ENCODE peak calls at places on chromosomes 6 and 20, in eight cellular contexts. One of them, this sample, is unnamed.

GRCh38 chr20:58650181-58650775 is 805 bp upstream of the STX16 start:
- DNase-seq in heart left ventricle: peak; percentile 53
- DNase-seq in A549: no peak
- DNase-seq in thyroid gland: peak; percentile 20
- DNase-seq in uterus: peak; percentile 57
- DNase-seq in Peyer's patch: peak; percentile 70
- DNase-seq in upper lobe of left lung: peak; percentile 24
- DNase-seq in tibial nerve: peak; percentile 29
- DNase-seq in this sample: no peak

GRCh38 chr20:32737371-32738223 is 5.7 kb downstream of the COMMD7 start:
- DNase-seq in heart left ventricle: no peak
- DNase-seq in A549: no peak
- DNase-seq in thyroid gland: no peak
- DNase-seq in uterus: no peak
- DNase-seq in Peyer's patch: no peak
- DNase-seq in upper lobe of left lung: no peak
- DNase-seq in tibial nerve: no peak
- DNase-seq in this sample: no peak

GRCh38 chr6:145091102-145091826 is 644.1 kb downstream of the EPM2A start:
- DNase-seq in heart left ventricle: no peak
- DNase-seq in A549: no peak
- DNase-seq in thyroid gland: no peak
- DNase-seq in uterus: no peak
- DNase-seq in Peyer's patch: no peak
- DNase-seq in upper lobe of left lung: no peak
- DNase-seq in tibial nerve: no peak
- DNase-seq in this sample: no peak

GRCh38 chr6:114747995-114748625 is 405.3 kb upstream of the HS3ST5 start:
- DNase-seq in heart left ventricle: peak; percentile 25
- DNase-seq in A549: peak; percentile 31
- DNase-seq in thyroid gland: peak; percentile 42
- DNase-seq in uterus: no peak
- DNase-seq in Peyer's patch: no peak
- DNase-seq in upper lobe of left lung: no peak
- DNase-seq in tibial nerve: peak; percentile 70
- DNase-seq in this sample: peak; percentile 35

GRCh38 chr6:143059616-143060353 is 904 bp upstream of the AIG1 start:
- DNase-seq in heart left ventricle: no peak
- DNase-seq in A549: peak; percentile 26
- DNase-seq in thyroid gland: peak; percentile 23
- DNase-seq in uterus: no peak
- DNase-seq in Peyer's patch: no peak
- DNase-seq in upper lobe of left lung: peak; percentile 44
- DNase-seq in tibial nerve: no peak
- DNase-seq in this sample: peak; percentile 36

GRCh38 chr20:370151-370600 is 10.4 kb upstream of the TRIB3 start:
- DNase-seq in heart left ventricle: no peak
- DNase-seq in A549: peak; percentile 71
- DNase-seq in thyroid gland: no peak
- DNase-seq in uterus: no peak
- DNase-seq in Peyer's patch: no peak
- DNase-seq in upper lobe of left lung: peak; percentile 56
- DNase-seq in tibial nerve: no peak
- DNase-seq in this sample: no peak

GRCh38 chr6:14770572-14770971 is 475.3 kb upstream of the JARID2 start:
- DNase-seq in heart left ventricle: no peak
- DNase-seq in A549: peak; percentile 18
- DNase-seq in thyroid gland: no peak
- DNase-seq in uterus: no peak
- DNase-seq in Peyer's patch: no peak
- DNase-seq in upper lobe of left lung: no peak
- DNase-seq in tibial nerve: no peak
- DNase-seq in this sample: no peak

GRCh38 chr6:158706369-158706982 is 56.6 kb downstream of the SYTL3 start:
- DNase-seq in heart left ventricle: peak; percentile 70
- DNase-seq in A549: peak; percentile 67
- DNase-seq in thyroid gland: peak; percentile 77
- DNase-seq in uterus: peak; percentile 58
- DNase-seq in Peyer's patch: peak; percentile 70
- DNase-seq in upper lobe of left lung: peak; percentile 71
- DNase-seq in tibial nerve: peak; percentile 62
- DNase-seq in this sample: peak; percentile 48

GRCh38 chr6:165119231-165120020 is 190.0 kb downstream of the C6orf118 start:
- DNase-seq in heart left ventricle: no peak
- DNase-seq in A549: no peak
- DNase-seq in thyroid gland: no peak
- DNase-seq in uterus: no peak
- DNase-seq in Peyer's patch: no peak
- DNase-seq in upper lobe of left lung: peak; percentile 25
- DNase-seq in tibial nerve: no peak
- DNase-seq in this sample: no peak

GRCh38 chr6:37788259-37788658 is 31.3 kb upstream of the ZFAND3 start:
- DNase-seq in heart left ventricle: no peak
- DNase-seq in A549: no peak
- DNase-seq in thyroid gland: no peak
- DNase-seq in uterus: no peak
- DNase-seq in Peyer's patch: no peak
- DNase-seq in upper lobe of left lung: no peak
- DNase-seq in tibial nerve: no peak
- DNase-seq in this sample: no peak

GRCh38 chr20:36472656-36473071 is 68.7 kb upstream of the MYL9 start:
- DNase-seq in heart left ventricle: peak; percentile 63
- DNase-seq in A549: peak; percentile 53
- DNase-seq in thyroid gland: peak; percentile 78
- DNase-seq in uterus: peak; percentile 55
- DNase-seq in Peyer's patch: peak; percentile 80
- DNase-seq in upper lobe of left lung: peak; percentile 72
- DNase-seq in tibial nerve: no peak
- DNase-seq in this sample: no peak

GRCh38 chr20:31740656-31741323 is 1.7 kb downstream of the TPX2 start:
- DNase-seq in heart left ventricle: no peak
- DNase-seq in A549: no peak
- DNase-seq in thyroid gland: no peak
- DNase-seq in uterus: no peak
- DNase-seq in Peyer's patch: no peak
- DNase-seq in upper lobe of left lung: no peak
- DNase-seq in tibial nerve: no peak
- DNase-seq in this sample: peak; percentile 45

GRCh38 chr6:35209081-35209480 is 4.7 kb upstream of the SCUBE3 start:
- DNase-seq in heart left ventricle: no peak
- DNase-seq in A549: no peak
- DNase-seq in thyroid gland: peak; percentile 83
- DNase-seq in uterus: no peak
- DNase-seq in Peyer's patch: no peak
- DNase-seq in upper lobe of left lung: no peak
- DNase-seq in tibial nerve: no peak
- DNase-seq in this sample: no peak

GRCh38 chr20:18702736-18703135 is 110.8 kb upstream of the SCP2D1 start:
- DNase-seq in heart left ventricle: peak; percentile 42
- DNase-seq in A549: no peak
- DNase-seq in thyroid gland: no peak
- DNase-seq in uterus: peak; percentile 66
- DNase-seq in Peyer's patch: no peak
- DNase-seq in upper lobe of left lung: no peak
- DNase-seq in tibial nerve: no peak
- DNase-seq in this sample: no peak

GRCh38 chr6:37688088-37688850 is 9.4 kb downstream of the MDGA1 start:
- DNase-seq in heart left ventricle: no peak
- DNase-seq in A549: no peak
- DNase-seq in thyroid gland: no peak
- DNase-seq in uterus: no peak
- DNase-seq in Peyer's patch: no peak
- DNase-seq in upper lobe of left lung: no peak
- DNase-seq in tibial nerve: no peak
- DNase-seq in this sample: no peak

GRCh38 chr6:1603708-1604346 is 5.9 kb upstream of the FOXC1 start:
- DNase-seq in heart left ventricle: no peak
- DNase-seq in A549: no peak
- DNase-seq in thyroid gland: no peak
- DNase-seq in uterus: no peak
- DNase-seq in Peyer's patch: no peak
- DNase-seq in upper lobe of left lung: no peak
- DNase-seq in tibial nerve: no peak
- DNase-seq in this sample: no peak

GRCh38 chr6:99080191-99080590 is 132.4 kb upstream of the FBXL4 start:
- DNase-seq in heart left ventricle: no peak
- DNase-seq in A549: no peak
- DNase-seq in thyroid gland: no peak
- DNase-seq in uterus: no peak
- DNase-seq in Peyer's patch: no peak
- DNase-seq in upper lobe of left lung: no peak
- DNase-seq in tibial nerve: no peak
- DNase-seq in this sample: no peak

GRCh38 chr20:1927217-1927616 is 32.0 kb downstream of the SIRPA start:
- DNase-seq in heart left ventricle: no peak
- DNase-seq in A549: no peak
- DNase-seq in thyroid gland: no peak
- DNase-seq in uterus: no peak
- DNase-seq in Peyer's patch: no peak
- DNase-seq in upper lobe of left lung: no peak
- DNase-seq in tibial nerve: no peak
- DNase-seq in this sample: no peak

GRCh38 chr6:144377586-144377985 is 92.5 kb downstream of the UTRN start:
- DNase-seq in heart left ventricle: no peak
- DNase-seq in A549: no peak
- DNase-seq in thyroid gland: no peak
- DNase-seq in uterus: no peak
- DNase-seq in Peyer's patch: no peak
- DNase-seq in upper lobe of left lung: no peak
- DNase-seq in tibial nerve: no peak
- DNase-seq in this sample: no peak

GRCh38 chr6:17392978-17393334 is 439 bp upstream of the CAP2 start:
- DNase-seq in heart left ventricle: no peak
- DNase-seq in A549: no peak
- DNase-seq in thyroid gland: no peak
- DNase-seq in uterus: no peak
- DNase-seq in Peyer's patch: no peak
- DNase-seq in upper lobe of left lung: no peak
- DNase-seq in tibial nerve: no peak
- DNase-seq in this sample: no peak

GRCh38 chr6:17396256-17396655 is 2.9 kb downstream of the CAP2 start:
- DNase-seq in heart left ventricle: no peak
- DNase-seq in A549: no peak
- DNase-seq in thyroid gland: no peak
- DNase-seq in uterus: no peak
- DNase-seq in Peyer's patch: no peak
- DNase-seq in upper lobe of left lung: no peak
- DNase-seq in tibial nerve: no peak
- DNase-seq in this sample: no peak

GRCh38 chr6:17395112-17395511 is 1.7 kb downstream of the CAP2 start:
- DNase-seq in heart left ventricle: no peak
- DNase-seq in A549: no peak
- DNase-seq in thyroid gland: no peak
- DNase-seq in uterus: no peak
- DNase-seq in Peyer's patch: no peak
- DNase-seq in upper lobe of left lung: no peak
- DNase-seq in tibial nerve: no peak
- DNase-seq in this sample: no peak

GRCh38 chr6:17393335-17394191 is at the start of gene CAP2:
- DNase-seq in heart left ventricle: peak; percentile 84
- DNase-seq in A549: peak; percentile 62
- DNase-seq in thyroid gland: peak; percentile 81
- DNase-seq in uterus: peak; percentile 59
- DNase-seq in Peyer's patch: peak; percentile 60
- DNase-seq in upper lobe of left lung: peak; percentile 48
- DNase-seq in tibial nerve: peak; percentile 15
- DNase-seq in this sample: no peak

DNA sequence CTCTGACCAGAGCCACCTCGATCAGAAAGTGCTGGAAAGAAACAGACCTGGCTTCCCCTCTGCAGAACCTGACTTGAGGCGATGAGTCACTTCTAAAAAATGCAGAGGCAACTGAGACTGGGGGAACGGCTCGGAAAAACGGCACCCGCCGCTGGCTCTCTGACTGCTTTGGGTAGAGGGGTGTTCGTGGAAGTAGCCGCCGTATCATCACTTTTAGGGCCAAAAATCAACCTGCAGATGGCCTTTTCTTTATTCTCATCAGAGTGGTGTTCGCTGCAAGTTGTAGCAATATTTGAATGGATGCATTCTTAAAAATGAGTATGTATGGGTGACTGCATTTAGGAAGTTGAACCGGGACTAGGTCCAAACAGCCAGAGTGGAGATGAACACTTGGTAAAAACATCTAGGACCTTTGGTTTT is 807 bp downstream of the CAP2 start:
- DNase-seq in heart left ventricle: peak; percentile 37
- DNase-seq in A549: peak; percentile 58
- DNase-seq in thyroid gland: peak; percentile 73
- DNase-seq in uterus: peak; percentile 50
- DNase-seq in Peyer's patch: no peak
- DNase-seq in upper lobe of left lung: peak; percentile 49
- DNase-seq in tibial nerve: peak; percentile 10
- DNase-seq in this sample: no peak
- TF ChIP-seq POLR2A in heart left ventricle: no peak
- TF ChIP-seq POLR2A in A549: no peak
- TF ChIP-seq POLR2A in thyroid gland: peak; percentile 61
- TF ChIP-seq POLR2A in uterus: no peak
- TF ChIP-seq POLR2A in Peyer's patch: no peak
- TF ChIP-seq POLR2A in upper lobe of left lung: no peak
- TF ChIP-seq POLR2A in tibial nerve: no peak
- TF ChIP-seq POLR2A in this sample: no peak

GRCh38 chr6:138226701-138227315 is 8.5 kb upstream of the PBOV1 start:
- DNase-seq in heart left ventricle: no peak
- DNase-seq in A549: no peak
- DNase-seq in thyroid gland: no peak
- DNase-seq in uterus: no peak
- DNase-seq in Peyer's patch: no peak
- DNase-seq in upper lobe of left lung: no peak
- DNase-seq in tibial nerve: no peak
- DNase-seq in this sample: no peak
- TF ChIP-seq POLR2A in heart left ventricle: no peak
- TF ChIP-seq POLR2A in A549: no peak
- TF ChIP-seq POLR2A in thyroid gland: no peak
- TF ChIP-seq POLR2A in uterus: no peak
- TF ChIP-seq POLR2A in Peyer's patch: no peak
- TF ChIP-seq POLR2A in upper lobe of left lung: no peak
- TF ChIP-seq POLR2A in tibial nerve: no peak
- TF ChIP-seq POLR2A in this sample: no peak

GRCh38 chr6:53831956-53832660 is 37.3 kb downstream of the LRRC1 start:
- DNase-seq in heart left ventricle: no peak
- DNase-seq in A549: no peak
- DNase-seq in thyroid gland: no peak
- DNase-seq in uterus: no peak
- DNase-seq in Peyer's patch: no peak
- DNase-seq in upper lobe of left lung: no peak
- DNase-seq in tibial nerve: no peak
- DNase-seq in this sample: no peak
- TF ChIP-seq POLR2A in heart left ventricle: no peak
- TF ChIP-seq POLR2A in A549: no peak
- TF ChIP-seq POLR2A in thyroid gland: no peak
- TF ChIP-seq POLR2A in uterus: no peak
- TF ChIP-seq POLR2A in Peyer's patch: no peak
- TF ChIP-seq POLR2A in upper lobe of left lung: no peak
- TF ChIP-seq POLR2A in tibial nerve: no peak
- TF ChIP-seq POLR2A in this sample: no peak

GRCh38 chr6:18330548-18331066 is 56.5 kb upstream of the RNF144B start:
- DNase-seq in heart left ventricle: no peak
- DNase-seq in A549: no peak
- DNase-seq in thyroid gland: no peak
- DNase-seq in uterus: no peak
- DNase-seq in Peyer's patch: no peak
- DNase-seq in upper lobe of left lung: no peak
- DNase-seq in tibial nerve: no peak
- DNase-seq in this sample: no peak
- TF ChIP-seq POLR2A in heart left ventricle: no peak
- TF ChIP-seq POLR2A in A549: no peak
- TF ChIP-seq POLR2A in thyroid gland: no peak
- TF ChIP-seq POLR2A in uterus: no peak
- TF ChIP-seq POLR2A in Peyer's patch: no peak
- TF ChIP-seq POLR2A in upper lobe of left lung: peak; percentile 12
- TF ChIP-seq POLR2A in tibial nerve: no peak
- TF ChIP-seq POLR2A in this sample: no peak

GRCh38 chr20:57476073-57476526 is 48.8 kb downstream of the CTCFL start:
- DNase-seq in heart left ventricle: no peak
- DNase-seq in A549: no peak
- DNase-seq in thyroid gland: no peak
- DNase-seq in uterus: no peak
- DNase-seq in Peyer's patch: no peak
- DNase-seq in upper lobe of left lung: no peak
- DNase-seq in tibial nerve: no peak
- DNase-seq in this sample: no peak
- TF ChIP-seq POLR2A in heart left ventricle: no peak
- TF ChIP-seq POLR2A in A549: no peak
- TF ChIP-seq POLR2A in thyroid gland: no peak
- TF ChIP-seq POLR2A in uterus: no peak
- TF ChIP-seq POLR2A in Peyer's patch: no peak
- TF ChIP-seq POLR2A in upper lobe of left lung: no peak
- TF ChIP-seq POLR2A in tibial nerve: no peak
- TF ChIP-seq POLR2A in this sample: no peak

This sample was measured in erythroblast.